ENCODE peak calls at places on chromosomes 7 and 10, in five cellular contexts. Y is body of pancreas, K is IMR-90, U is heart right ventricle, Q is HL-60. T is an unnamed sample.

GRCh38 chr10:282294-283139 is 147.3 kb downstream of the ZMYND11 start:
- DNase-seq in Y (no peak), Q (peak; percentile 65), U (no peak), K (peak; percentile 72), T (no peak)

GRCh38 chr10:71066600-71066999 is 145.8 kb upstream of the UNC5B start:
- DNase-seq in Q (no peak), K (no peak), Y (no peak), U (no peak), T (no peak)

GRCh38 chr7:5452937-5453540 is 29.4 kb upstream of the TNRC18 start:
- DNase-seq in Q (peak; percentile 41), Y (no peak), K (peak; percentile 84), U (no peak), T (no peak)

GRCh38 chr7:100827330-100828226 is at the start of gene EPHB4:
- DNase-seq in Y (peak; percentile 88), U (peak; percentile 84), K (peak; percentile 86), Q (no peak), T (peak; percentile 90)

GRCh38 chr10:802506-802905 is 113.0 kb upstream of the DIP2C start:
- DNase-seq in U (no peak), Y (no peak), K (no peak), Q (no peak), T (peak; percentile 62)

GRCh38 chr10:119444866-119445265 is 97.7 kb downstream of the RGS10 start:
- DNase-seq in Y (no peak), Q (no peak), K (no peak), U (no peak), T (no peak)

GRCh38 chr7:79454325-79454960 is 976 bp upstream of the MAGI2 start:
- DNase-seq in U (peak; percentile 44), Y (peak; percentile 17), Q (no peak), K (peak; percentile 66), T (peak; percentile 79)

GRCh38 chr7:142507799-142508198 is 241.5 kb upstream of the PRSS1 start:
- DNase-seq in Y (no peak), K (no peak), Q (no peak), U (no peak), T (no peak)

GRCh38 chr7:30702200-30702599 is 19.9 kb upstream of the CRHR2 start:
- DNase-seq in Q (peak; percentile 50), K (no peak), Y (no peak), U (no peak), T (no peak)

GRCh38 chr10:119028900-119029612 is 458 bp upstream of the NANOS1 start:
- DNase-seq in Q (peak; percentile 81), K (peak; percentile 81), Y (peak; percentile 87), U (peak; percentile 92), T (peak; percentile 91)

GRCh38 chr7:128115326-128115820 is 84.1 kb upstream of the LRRC4 start:
- DNase-seq in U (no peak), K (no peak), Q (no peak), Y (no peak), T (no peak)

GRCh38 chr10:16828114-16828568 is 10.9 kb upstream of the RSU1 start:
- DNase-seq in Q (peak; percentile 32), Y (peak; percentile 82), U (peak; percentile 23), K (peak; percentile 83), T (no peak)

GRCh38 chr10:5079836-5080235 is 14.4 kb upstream of the AKR1C3 start:
- DNase-seq in K (no peak), Y (no peak), Q (no peak), U (no peak), T (no peak)

GRCh38 chr7:137080516-137081203 is 212.2 kb downstream of the CHRM2 start:
- DNase-seq in U (no peak), Y (no peak), K (peak; percentile 49), Q (no peak), T (no peak)

GRCh38 chr7:70881470-70881869 is 250.5 kb upstream of the GALNT17 start:
- DNase-seq in K (no peak), U (no peak), Y (no peak), Q (no peak), T (no peak)

GRCh38 chr7:73703985-73704639 is 15.4 kb downstream of the STX1A start:
- DNase-seq in U (peak; percentile 46), Q (no peak), Y (no peak), K (peak; percentile 12), T (no peak)

GRCh38 chr7:123352957-123353356 is 153.2 kb upstream of the SLC13A1 start:
- DNase-seq in U (no peak), Y (no peak), Q (no peak), K (no peak), T (no peak)

GRCh38 chr7:7054252-7054830 is 128.0 kb upstream of the C1GALT1 start:
- DNase-seq in Q (no peak), Y (no peak), U (no peak), K (no peak), T (no peak)

GRCh38 chr7:27116019-27116411 is 13.5 kb upstream of the HOXA2 start:
- DNase-seq in Y (no peak), K (peak; percentile 12), Q (no peak), U (no peak), T (no peak)

GRCh38 chr10:131784363-131785120 is 116.3 kb upstream of the PPP2R2D start:
- DNase-seq in Q (no peak), Y (no peak), U (no peak), K (no peak), T (no peak)

GRCh38 chr7:106603300-106603699 is 57.7 kb downstream of the CCDC71L start:
- DNase-seq in U (no peak), Y (no peak), Q (no peak), K (no peak), T (no peak)

GRCh38 chr10:61410353-61410752 is 42.8 kb downstream of the TMEM26 start:
- DNase-seq in K (no peak), Q (no peak), U (no peak), Y (no peak), T (no peak)

GRCh38 chr7:844043-844442 is 11.8 kb downstream of the SUN1 start:
- DNase-seq in Y (no peak), K (no peak), Q (no peak), U (no peak), T (no peak)

GRCh38 chr10:84478155-84478554 is 149.8 kb downstream of the CCSER2 start:
- DNase-seq in Q (no peak), Y (no peak), U (no peak), K (peak; percentile 33), T (no peak)

GRCh38 chr10:86954681-86955500 is 2.5 kb downstream of the MMRN2 start:
- DNase-seq in U (no peak), Y (no peak), K (no peak), Q (no peak), T (no peak)

GRCh38 chr7:102075553-102076135 is 211.0 kb upstream of the SH2B2 start:
- DNase-seq in K (no peak), Q (no peak), U (no peak), Y (no peak), T (no peak)

GRCh38 chr10:92590623-92591549 is 2.0 kb upstream of the KIF11 start:
- DNase-seq in K (peak; percentile 69), U (peak; percentile 31), Q (peak; percentile 82), Y (no peak), T (no peak)

GRCh38 chr10:27744478-27745379 is 890 bp downstream of the MKX start:
- DNase-seq in K (peak; percentile 26), Q (no peak), U (no peak), Y (peak; percentile 21), T (peak; percentile 80)
- H3K4me3 ChIP-seq in K (peak overlapping the region; percentile 28), Q (no peak overlapping the region), U (peak overlapping the region; percentile 54), Y (no peak overlapping the region), T (peak overlapping the region; percentile 61)

DNA sequence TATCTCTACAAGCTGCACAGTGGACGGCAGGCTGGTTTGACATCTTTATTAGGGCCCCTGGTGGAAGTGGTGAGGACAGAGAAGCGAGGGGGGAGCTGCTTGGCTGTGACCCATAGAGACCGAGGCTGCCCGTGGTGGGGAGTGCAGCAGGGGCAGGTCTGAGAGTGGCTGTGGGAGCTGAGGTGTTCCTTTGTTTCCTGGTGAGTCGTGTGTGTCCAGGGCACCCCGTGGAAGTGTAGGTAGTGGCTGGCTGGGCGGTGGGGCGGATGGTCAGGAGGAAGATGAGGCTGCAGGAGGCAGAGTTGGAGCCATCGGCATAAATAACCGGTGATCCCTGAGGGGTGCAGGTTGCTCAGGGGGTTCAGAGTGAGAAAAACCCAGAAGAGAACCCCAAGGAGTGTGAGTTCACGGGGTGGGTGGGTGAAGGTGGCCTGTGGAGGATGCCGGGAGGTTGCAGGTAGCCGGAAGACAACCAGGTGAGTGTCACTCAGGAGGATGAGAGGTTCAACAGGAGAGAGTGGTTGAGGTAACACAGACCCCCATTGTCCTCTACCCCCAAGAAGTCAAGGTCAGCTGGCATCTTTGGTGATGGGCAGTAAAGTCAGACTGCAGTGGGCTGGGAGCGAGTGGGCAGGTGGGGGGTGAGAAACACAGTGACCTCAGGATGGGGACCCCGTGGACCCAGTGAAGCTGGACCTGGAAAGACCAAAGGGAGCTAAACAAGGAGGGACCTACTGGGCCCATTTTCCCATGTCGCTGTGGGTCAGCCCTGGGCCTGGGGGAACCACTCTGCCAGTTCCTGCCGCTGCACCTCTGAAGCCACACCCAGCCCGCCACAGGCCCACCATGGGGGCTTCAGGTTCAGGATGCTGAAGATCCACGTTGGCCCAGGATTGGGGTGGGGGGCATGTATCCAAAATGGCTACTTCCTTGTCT is 7.8 kb downstream of the ATP6V0E2 start:
- DNase-seq in Q (no peak), K (no peak), Y (no peak), U (no peak), T (no peak)
- H3K27ac ChIP-seq in Q (no peak overlapping the region), K (no peak overlapping the region), Y (peak overlapping the region; percentile 70), U (no peak overlapping the region), T (no peak overlapping the region)

DNA sequence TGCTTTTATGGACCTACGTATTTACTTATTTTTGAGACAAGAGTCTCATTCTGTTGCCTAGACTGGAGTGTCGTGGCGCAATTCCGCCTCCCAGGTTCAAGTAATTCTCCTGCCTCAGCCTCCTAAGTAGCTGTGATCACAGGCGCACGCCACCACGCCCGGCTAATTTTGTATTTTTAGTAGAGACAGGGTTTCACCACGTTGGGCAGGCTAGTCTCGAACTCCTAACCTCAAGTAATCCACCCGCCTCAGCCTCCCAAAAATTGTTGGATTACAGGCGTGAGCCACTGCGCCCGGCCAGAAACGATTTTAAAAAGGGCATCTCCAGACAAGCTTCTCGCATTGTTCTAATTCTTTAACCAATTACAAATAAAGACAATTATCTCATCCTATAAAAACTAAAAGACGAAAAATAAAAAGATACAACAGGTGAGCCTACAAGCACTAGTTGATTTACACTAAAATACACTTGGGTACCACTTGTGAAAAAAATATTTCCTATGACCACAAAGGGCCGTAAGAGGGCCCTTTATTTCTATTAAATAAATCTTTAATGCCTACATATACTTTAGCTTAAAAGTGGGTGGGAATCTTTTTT is 2.4 kb downstream of the TRA2A start:
- DNase-seq in Y (no peak), K (no peak), Q (no peak), U (no peak), T (no peak)
- H3K4me3 ChIP-seq in Y (no peak overlapping the region), K (no peak overlapping the region), Q (peak overlapping the region; percentile 94), U (no peak overlapping the region), T (peak overlapping the region; percentile 79)

DNA sequence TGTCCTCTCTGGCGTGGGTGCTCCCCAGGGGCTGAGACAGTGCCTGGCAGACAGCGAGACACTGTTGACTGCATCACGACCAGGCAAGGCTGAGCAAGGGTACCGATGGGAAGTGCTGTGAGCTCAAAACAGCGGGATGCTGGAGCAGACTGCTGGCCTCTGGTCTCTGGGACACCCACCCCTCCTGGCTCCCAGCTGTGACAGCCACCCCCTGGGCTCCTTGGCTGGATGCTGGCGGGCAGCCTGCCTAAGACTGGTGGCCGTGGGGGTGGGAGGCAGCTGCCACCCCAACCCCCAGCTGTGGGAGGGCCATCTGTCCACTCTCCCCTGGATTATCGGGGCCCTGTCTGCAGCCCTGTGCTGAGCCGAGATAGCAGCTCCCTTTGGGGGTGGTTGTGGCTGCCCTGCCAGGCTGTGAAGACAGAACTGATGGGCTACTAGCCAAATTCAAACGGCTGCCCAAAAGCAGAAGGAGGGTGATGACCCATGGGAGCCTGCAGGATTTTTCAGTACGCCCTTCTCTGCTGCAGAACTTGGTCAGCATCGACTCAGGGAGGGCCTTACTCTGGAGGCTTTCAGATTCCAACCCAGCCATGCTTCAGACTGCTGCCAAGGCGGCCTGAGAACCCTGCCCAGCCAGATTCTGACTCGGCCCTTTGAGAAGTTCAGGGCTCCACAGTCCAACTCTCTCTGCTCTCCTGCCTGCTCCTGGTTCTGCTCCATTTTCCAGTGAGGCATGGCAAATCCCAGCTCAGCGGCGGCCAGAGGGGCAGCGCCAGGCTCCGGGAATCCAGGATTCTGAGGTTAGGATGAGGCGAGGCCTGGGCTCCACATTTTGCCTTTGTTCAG is 125.3 kb downstream of the NEURL1 start:
- DNase-seq in K (no peak), U (peak; percentile 74), Y (peak; percentile 59), Q (peak; percentile 49), T (peak; percentile 50)
- H3K27ac ChIP-seq in K (no peak overlapping the region), U (peak overlapping the region; percentile 34), Y (no peak overlapping the region), Q (no peak overlapping the region), T (peak overlapping the region; percentile 44)

T was measured in left lung.